ENCODE peak calls at places on chromosomes 12 and 14, in six cellular contexts. G, Y, I, E, U and A are unnamed samples.

GRCh38 chr14:62557416-62557815 is 487.8 kb downstream of the KCNH5 start:
- DNase-seq in G (no peak), Y (no peak), I (no peak), E (no peak), U (no peak), A (no peak)

GRCh38 chr12:115871714-115872113 is 405.8 kb downstream of the MED13L start:
- DNase-seq in G (peak; percentile 64), Y (no peak), I (no peak), E (peak; percentile 49), U (peak; percentile 34), A (no peak)

GRCh38 chr14:32594766-32595165 is 265.7 kb downstream of the AKAP6 start:
- DNase-seq in G (no peak), Y (no peak), I (no peak), E (no peak), U (peak; percentile 70), A (no peak)

GRCh38 chr12:27635349-27635972 is 60.8 kb upstream of the REP15 start:
- DNase-seq in G (peak; percentile 39), Y (no peak), I (no peak), E (peak; percentile 59), U (peak; percentile 67), A (no peak)

GRCh38 chr14:80988742-80989429 is 33.5 kb downstream of the TSHR start:
- DNase-seq in G (no peak), Y (no peak), I (no peak), E (no peak), U (peak; percentile 12), A (no peak)

GRCh38 chr12:28568709-28569108 is 378.5 kb downstream of the CCDC91 start:
- DNase-seq in G (no peak), Y (no peak), I (no peak), E (no peak), U (peak; percentile 36), A (no peak)

GRCh38 chr12:82486524-82487235 is 128.4 kb downstream of the METTL25 start:
- DNase-seq in G (no peak), Y (no peak), I (no peak), E (no peak), U (peak; percentile 81), A (no peak)

GRCh38 chr14:60064491-60065072 is 27.1 kb upstream of the PCNX4 start:
- DNase-seq in G (peak; percentile 35), Y (no peak), I (no peak), E (peak; percentile 19), U (peak; percentile 47), A (no peak)

GRCh38 chr12:50520808-50521207 is 16.0 kb downstream of the DIP2B start:
- DNase-seq in G (no peak), Y (no peak), I (no peak), E (no peak), U (no peak), A (no peak)

GRCh38 chr12:130425698-130426245 is 88.1 kb downstream of the PIWIL1 start:
- DNase-seq in G (no peak), Y (no peak), I (no peak), E (no peak), U (no peak), A (no peak)

GRCh38 chr14:88553886-88554457 is 835 bp downstream of the PTPN21 start:
- DNase-seq in G (peak; percentile 25), Y (no peak), I (no peak), E (no peak), U (peak; percentile 27), A (peak; percentile 40)

GRCh38 chr12:53052419-53053222 is 2.8 kb downstream of the TNS2 start:
- DNase-seq in G (no peak), Y (no peak), I (peak; percentile 95), E (peak; percentile 65), U (peak; percentile 85), A (peak; percentile 93)

GRCh38 chr12:132000286-132000872 is 50.6 kb downstream of the EP400 start:
- DNase-seq in G (no peak), Y (no peak), I (no peak), E (no peak), U (no peak), A (no peak)

GRCh38 chr12:49414364-49414763 is 47.1 kb downstream of the SPATS2 start:
- DNase-seq in G (no peak), Y (no peak), I (no peak), E (no peak), U (no peak), A (no peak)

GRCh38 chr12:110370732-110371141 is 32.8 kb downstream of the ANAPC7 start:
- DNase-seq in G (no peak), Y (no peak), I (no peak), E (no peak), U (no peak), A (no peak)